ENCODE peak calls at places on chromosomes 12 and 14, in nine cellular contexts. A is NCI-H1417; N is lower leg skin; D is mesendoderm; Y is natural killer cell treated with Interleukin-12 subunit alpha and Interleukin-12 subunit beta and Interleukin-15 and Interleukin-18, amount 100 ng/mL, for 72 hours; W is G401; G is NCI-H460; B is activated CD8-positive, alpha-beta memory T cell treated with anti-CD3 and anti-CD28 coated beads for 24 hours; U is stimulated activated CD4-positive, alpha-beta T cell treated with anti-CD3 and anti-CD28 coated beads, Interleukin-12 subunit alpha, Interleukin-12 subunit beta, amount 100 ng/mL, for 4 hours. M is an unnamed sample.

GRCh38 chr12:127311695-127312364 is 955.1 kb upstream of the TMEM132C start:
- DNase-seq in A (no peak), N (peak; percentile 32), D (no peak), Y (no peak), W (peak; percentile 55), G (no peak), B (no peak), U (no peak), M (no peak)

GRCh38 chr12:19967486-19967885 is 400.9 kb upstream of the PDE3A start:
- DNase-seq in A (peak; percentile 39), N (no peak), D (peak; percentile 69), Y (no peak), W (no peak), G (peak; percentile 94), B (no peak), U (no peak), M (no peak)

GRCh38 chr14:99568567-99569560 is 35.1 kb downstream of the CCDC85C start:
- DNase-seq in A (peak; percentile 19), N (no peak), D (no peak), Y (no peak), W (no peak), G (no peak), B (no peak), U (no peak), M (no peak)

GRCh38 chr14:50425816-50426215 is 29.1 kb upstream of the CDKL1 start:
- DNase-seq in A (no peak), N (no peak), D (no peak), Y (no peak), W (no peak), G (no peak), B (no peak), U (no peak), M (no peak)

GRCh38 chr12:67910360-67911292 is 78.6 kb upstream of the IFNG-AS1 start:
- DNase-seq in A (no peak), N (no peak), D (no peak), Y (no peak), W (no peak), G (no peak), B (no peak), U (no peak), M (peak; percentile 31)

GRCh38 chr12:71191509-71192196 is 33.9 kb upstream of the TSPAN8 start:
- DNase-seq in A (no peak), N (no peak), D (no peak), Y (no peak), W (no peak), G (no peak), B (no peak), U (no peak), M (no peak)

GRCh38 chr12:106090586-106091411 is 48.0 kb downstream of the NUAK1 start:
- DNase-seq in A (no peak), N (no peak), D (no peak), Y (no peak), W (no peak), G (no peak), B (no peak), U (no peak), M (peak; percentile 71)

GRCh38 chr12:29907486-29907885 is 123.7 kb upstream of the TMTC1 start:
- DNase-seq in A (no peak), N (no peak), D (no peak), Y (no peak), W (no peak), G (no peak), B (no peak), U (no peak), M (no peak)

GRCh38 chr12:14408208-14408607 is 42.7 kb downstream of the ATF7IP start:
- DNase-seq in A (no peak), N (no peak), D (peak; percentile 65), Y (no peak), W (peak; percentile 85), G (no peak), B (no peak), U (no peak), M (no peak)

GRCh38 chr14:65225299-65226159 is 123.2 kb upstream of the MAX start:
- DNase-seq in A (no peak), N (no peak), D (no peak), Y (peak; percentile 44), W (no peak), G (no peak), B (no peak), U (no peak), M (no peak)

GRCh38 chr12:43066471-43066870 is 476.9 kb upstream of the PRICKLE1 start:
- DNase-seq in A (no peak), N (no peak), D (no peak), Y (no peak), W (no peak), G (no peak), B (no peak), U (no peak), M (no peak)

GRCh38 chr12:96441811-96442210 is 41.6 kb upstream of the CDK17 start:
- DNase-seq in A (no peak), N (no peak), D (no peak), Y (no peak), W (no peak), G (no peak), B (no peak), U (no peak), M (no peak)

GRCh38 chr12:125180144-125180543 is 114.9 kb downstream of the AACS start:
- DNase-seq in A (no peak), N (no peak), D (no peak), Y (no peak), W (no peak), G (no peak), B (no peak), U (no peak), M (no peak)

GRCh38 chr14:53186532-53186931 is 33.4 kb upstream of the DDHD1 start:
- DNase-seq in A (no peak), N (no peak), D (no peak), Y (no peak), W (no peak), G (no peak), B (no peak), U (no peak), M (no peak)

GRCh38 chr12:116867523-116867922 is 13.7 kb downstream of the HRK start:
- DNase-seq in A (no peak), N (no peak), D (peak; percentile 28), Y (no peak), W (no peak), G (no peak), B (no peak), U (no peak), M (no peak)

M was measured in gastrocnemius medialis.